ENCODE peak calls at places on chromosomes 3 and 15, in five cellular contexts. One of them, this sample, is unnamed.

GRCh38 chr15:96574766-96575165 is 244.3 kb downstream of the NR2F2 start:
- DNase-seq in fibroblast of the aortic adventitia: no peak
- DNase-seq in keratinocyte: no peak
- DNase-seq in gastrocnemius medialis: no peak
- DNase-seq in ovary: no peak
- DNase-seq in this sample: no peak

GRCh38 chr15:50665938-50666337 is 20.7 kb downstream of the TRPM7 start:
- DNase-seq in ovary: no peak
- DNase-seq in fibroblast of the aortic adventitia: no peak
- DNase-seq in gastrocnemius medialis: no peak
- DNase-seq in keratinocyte: no peak
- DNase-seq in this sample: no peak

GRCh38 chr15:101309436-101310162 is 14.6 kb upstream of the SNRPA1 start:
- DNase-seq in fibroblast of the aortic adventitia: no peak
- DNase-seq in ovary: no peak
- DNase-seq in gastrocnemius medialis: no peak
- DNase-seq in keratinocyte: no peak
- DNase-seq in this sample: no peak

GRCh38 chr3:43790476-43790875 is 99.7 kb downstream of the ABHD5 start:
- DNase-seq in fibroblast of the aortic adventitia: no peak
- DNase-seq in ovary: no peak
- DNase-seq in gastrocnemius medialis: no peak
- DNase-seq in keratinocyte: no peak
- DNase-seq in this sample: no peak

GRCh38 chr3:116444819-116445290 is 432 bp downstream of the LSAMP start:
- DNase-seq in fibroblast of the aortic adventitia: peak
- DNase-seq in ovary: peak
- DNase-seq in gastrocnemius medialis: no peak
- DNase-seq in keratinocyte: no peak
- DNase-seq in this sample: no peak

GRCh38 chr3:129087138-129087702 is 26.6 kb downstream of the GP9 start:
- DNase-seq in keratinocyte: peak
- DNase-seq in fibroblast of the aortic adventitia: peak
- DNase-seq in ovary: peak
- DNase-seq in gastrocnemius medialis: no peak
- DNase-seq in this sample: peak

GRCh38 chr15:88701561-88702095 is 62.8 kb downstream of the ISG20 start:
- DNase-seq in keratinocyte: no peak
- DNase-seq in gastrocnemius medialis: no peak
- DNase-seq in ovary: no peak
- DNase-seq in fibroblast of the aortic adventitia: no peak
- DNase-seq in this sample: peak

GRCh38 chr15:76903251-76903681 is 1.9 kb downstream of the SCAPER start:
- DNase-seq in fibroblast of the aortic adventitia: peak
- DNase-seq in gastrocnemius medialis: no peak
- DNase-seq in ovary: no peak
- DNase-seq in keratinocyte: no peak
- DNase-seq in this sample: peak

GRCh38 chr3:51982352-51982837 is 940 bp upstream of the ACY1 start:
- DNase-seq in fibroblast of the aortic adventitia: no peak
- DNase-seq in ovary: no peak
- DNase-seq in gastrocnemius medialis: no peak
- DNase-seq in keratinocyte: no peak
- DNase-seq in this sample: peak

GRCh38 chr15:43749690-43750345 is 3.6 kb downstream of the PDIA3 start:
- DNase-seq in ovary: no peak
- DNase-seq in keratinocyte: no peak
- DNase-seq in fibroblast of the aortic adventitia: peak
- DNase-seq in gastrocnemius medialis: no peak
- DNase-seq in this sample: no peak

GRCh38 chr15:43751885-43752284 is 5.6 kb downstream of the PDIA3 start:
- DNase-seq in gastrocnemius medialis: no peak
- DNase-seq in fibroblast of the aortic adventitia: no peak
- DNase-seq in keratinocyte: no peak
- DNase-seq in ovary: no peak
- DNase-seq in this sample: no peak

DNA sequence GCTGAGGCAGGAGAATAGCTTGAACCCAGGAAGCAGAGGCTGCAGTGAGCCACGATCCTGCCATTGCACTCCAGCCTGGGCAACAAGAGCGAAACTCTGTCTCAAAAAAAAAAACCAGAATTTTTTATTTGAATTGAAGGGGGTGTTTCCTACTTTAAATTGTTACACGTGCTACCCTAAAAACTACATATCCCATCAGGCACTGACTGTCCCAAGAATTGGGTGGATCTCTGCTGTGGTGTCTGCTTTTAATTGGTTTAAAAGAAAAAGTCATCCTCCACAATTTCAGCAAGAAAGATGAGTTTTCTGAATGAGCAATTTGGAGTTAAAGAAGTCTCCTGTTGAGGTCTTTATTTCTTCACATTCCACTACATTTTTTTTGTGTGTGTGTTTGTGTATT is 2.1 kb downstream of the PDIA3 start:
- DNase-seq in ovary: no peak
- DNase-seq in gastrocnemius medialis: no peak
- DNase-seq in fibroblast of the aortic adventitia: peak
- DNase-seq in keratinocyte: no peak
- DNase-seq in this sample: peak
- H3K4me3 ChIP-seq in ovary: peak
- H3K4me3 ChIP-seq in gastrocnemius medialis: no peak
- H3K4me3 ChIP-seq in fibroblast of the aortic adventitia: peak
- H3K4me3 ChIP-seq in keratinocyte: peak
- H3K4me3 ChIP-seq in this sample: no peak

DNA sequence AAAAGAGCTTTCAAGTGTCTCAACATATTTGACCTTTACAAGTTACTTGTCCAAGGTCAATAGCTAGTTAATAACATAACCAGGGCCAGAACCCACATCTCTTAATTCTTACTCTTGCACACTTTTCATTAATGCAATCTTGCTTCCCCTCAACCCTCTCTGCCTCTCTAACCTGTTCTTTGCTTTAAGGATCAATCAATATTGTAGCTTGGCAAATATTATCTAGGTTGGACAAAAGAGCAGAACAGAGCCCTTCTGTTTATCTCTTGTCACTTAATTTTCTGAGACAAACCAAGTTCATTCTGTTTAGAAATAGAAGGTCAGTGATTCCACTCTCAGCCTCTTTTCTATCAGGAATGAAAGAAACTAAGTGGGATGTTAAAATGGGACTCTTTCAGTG is 180.5 kb downstream of the USP13 start:
- DNase-seq in gastrocnemius medialis: no peak
- DNase-seq in keratinocyte: no peak
- DNase-seq in ovary: no peak
- DNase-seq in fibroblast of the aortic adventitia: no peak
- DNase-seq in this sample: no peak
- TF ChIP-seq CTCF in gastrocnemius medialis: no peak
- TF ChIP-seq CTCF in keratinocyte: no peak
- TF ChIP-seq CTCF in ovary: no peak
- TF ChIP-seq CTCF in fibroblast of the aortic adventitia: no peak
- TF ChIP-seq CTCF in this sample: no peak

DNA sequence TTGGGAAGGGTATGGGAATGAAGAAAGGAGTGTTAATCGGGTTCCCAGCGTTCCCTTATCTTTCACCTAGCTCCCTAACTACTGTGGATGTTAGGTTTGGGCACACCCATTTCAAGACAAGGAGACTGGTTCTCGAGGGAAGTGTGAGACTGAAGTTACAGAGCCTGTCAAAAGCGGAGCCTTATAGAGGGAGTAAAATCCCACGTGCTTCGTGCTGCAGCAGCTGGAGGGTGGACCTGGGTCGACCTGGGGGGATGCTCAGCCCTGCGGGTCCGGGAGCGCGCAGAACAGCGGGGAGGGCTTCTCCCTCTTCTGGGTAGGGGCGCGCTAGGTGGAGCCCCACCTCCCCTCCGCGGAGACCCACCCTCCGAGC is 314 bp upstream of the TMED3 start:
- DNase-seq in ovary: no peak
- DNase-seq in fibroblast of the aortic adventitia: peak
- DNase-seq in keratinocyte: no peak
- DNase-seq in gastrocnemius medialis: no peak
- DNase-seq in this sample: peak
- H3K4me3 ChIP-seq in ovary: peak
- H3K4me3 ChIP-seq in fibroblast of the aortic adventitia: peak
- H3K4me3 ChIP-seq in keratinocyte: peak
- H3K4me3 ChIP-seq in gastrocnemius medialis: peak
- H3K4me3 ChIP-seq in this sample: peak

GRCh38 chr15:64379216-64379960 is 1.9 kb downstream of the PCLAF start:
- DNase-seq in fibroblast of the aortic adventitia: no peak
- DNase-seq in ovary: no peak
- DNase-seq in gastrocnemius medialis: no peak
- DNase-seq in keratinocyte: no peak
- DNase-seq in this sample: no peak

GRCh38 chr15:64386291-64386690 is 1.3 kb upstream of the TRIP4 start:
- DNase-seq in keratinocyte: no peak
- DNase-seq in ovary: no peak
- DNase-seq in gastrocnemius medialis: no peak
- DNase-seq in fibroblast of the aortic adventitia: no peak
- DNase-seq in this sample: no peak

GRCh38 chr15:64383760-64384159 is 2.5 kb upstream of the PCLAF start:
- DNase-seq in ovary: no peak
- DNase-seq in fibroblast of the aortic adventitia: no peak
- DNase-seq in keratinocyte: no peak
- DNase-seq in gastrocnemius medialis: no peak
- DNase-seq in this sample: no peak

GRCh38 chr15:64381000-64381751 is at the start of gene PCLAF:
- DNase-seq in fibroblast of the aortic adventitia: peak
- DNase-seq in keratinocyte: no peak
- DNase-seq in ovary: peak
- DNase-seq in gastrocnemius medialis: peak
- DNase-seq in this sample: peak
- TF ChIP-seq CTCF in fibroblast of the aortic adventitia: no peak
- TF ChIP-seq CTCF in keratinocyte: no peak
- TF ChIP-seq CTCF in ovary: no peak
- TF ChIP-seq CTCF in gastrocnemius medialis: no peak
- TF ChIP-seq CTCF in this sample: peak

GRCh38 chr3:50570508-50571279 is 1.4 kb downstream of the HEMK1 start:
- DNase-seq in keratinocyte: no peak
- DNase-seq in gastrocnemius medialis: no peak
- DNase-seq in fibroblast of the aortic adventitia: no peak
- DNase-seq in ovary: no peak
- DNase-seq in this sample: no peak
- H3K4me3 ChIP-seq in keratinocyte: peak
- H3K4me3 ChIP-seq in gastrocnemius medialis: no peak
- H3K4me3 ChIP-seq in fibroblast of the aortic adventitia: peak
- H3K4me3 ChIP-seq in ovary: no peak
- H3K4me3 ChIP-seq in this sample: peak

GRCh38 chr3:120420360-120420759 is 30.4 kb downstream of the FSTL1 start:
- DNase-seq in fibroblast of the aortic adventitia: peak
- DNase-seq in gastrocnemius medialis: no peak
- DNase-seq in keratinocyte: no peak
- DNase-seq in ovary: no peak
- DNase-seq in this sample: no peak

GRCh38 chr3:120418866-120419490 is 31.8 kb downstream of the FSTL1 start:
- DNase-seq in gastrocnemius medialis: no peak
- DNase-seq in keratinocyte: no peak
- DNase-seq in fibroblast of the aortic adventitia: peak
- DNase-seq in ovary: no peak
- DNase-seq in this sample: peak

GRCh38 chr3:120423432-120423831 is 27.4 kb downstream of the FSTL1 start:
- DNase-seq in gastrocnemius medialis: no peak
- DNase-seq in ovary: no peak
- DNase-seq in fibroblast of the aortic adventitia: no peak
- DNase-seq in keratinocyte: no peak
- DNase-seq in this sample: no peak

GRCh38 chr3:120419797-120420196 is 31.0 kb downstream of the FSTL1 start:
- DNase-seq in fibroblast of the aortic adventitia: peak
- DNase-seq in ovary: no peak
- DNase-seq in gastrocnemius medialis: no peak
- DNase-seq in keratinocyte: no peak
- DNase-seq in this sample: no peak

GRCh38 chr3:120420855-120421570 is 29.8 kb downstream of the FSTL1 start:
- DNase-seq in gastrocnemius medialis: no peak
- DNase-seq in keratinocyte: no peak
- DNase-seq in fibroblast of the aortic adventitia: peak
- DNase-seq in ovary: no peak
- DNase-seq in this sample: no peak
- TF ChIP-seq CTCF in gastrocnemius medialis: no peak
- TF ChIP-seq CTCF in keratinocyte: no peak
- TF ChIP-seq CTCF in fibroblast of the aortic adventitia: peak
- TF ChIP-seq CTCF in ovary: no peak
- TF ChIP-seq CTCF in this sample: peak

GRCh38 chr3:31539275-31539674 is 6.5 kb downstream of the STT3B start:
- DNase-seq in keratinocyte: no peak
- DNase-seq in ovary: no peak
- DNase-seq in gastrocnemius medialis: no peak
- DNase-seq in fibroblast of the aortic adventitia: no peak
- DNase-seq in this sample: no peak

GRCh38 chr3:31533169-31533870 is 595 bp downstream of the STT3B start:
- DNase-seq in fibroblast of the aortic adventitia: no peak
- DNase-seq in keratinocyte: no peak
- DNase-seq in gastrocnemius medialis: peak
- DNase-seq in ovary: peak
- DNase-seq in this sample: peak

GRCh38 chr3:31534036-31534435 is 1.3 kb downstream of the STT3B start:
- DNase-seq in gastrocnemius medialis: no peak
- DNase-seq in ovary: no peak
- DNase-seq in fibroblast of the aortic adventitia: peak
- DNase-seq in keratinocyte: no peak
- DNase-seq in this sample: peak

GRCh38 chr3:31532587-31533168 is at the start of gene STT3B:
- DNase-seq in keratinocyte: no peak
- DNase-seq in gastrocnemius medialis: peak
- DNase-seq in ovary: peak
- DNase-seq in fibroblast of the aortic adventitia: peak
- DNase-seq in this sample: peak

GRCh38 chr3:31536417-31536991 is 3.8 kb downstream of the STT3B start:
- DNase-seq in gastrocnemius medialis: no peak
- DNase-seq in keratinocyte: no peak
- DNase-seq in ovary: no peak
- DNase-seq in fibroblast of the aortic adventitia: peak
- DNase-seq in this sample: no peak
- H3K4me3 ChIP-seq in gastrocnemius medialis: no peak
- H3K4me3 ChIP-seq in keratinocyte: no peak
- H3K4me3 ChIP-seq in ovary: peak
- H3K4me3 ChIP-seq in fibroblast of the aortic adventitia: no peak
- H3K4me3 ChIP-seq in this sample: no peak

This sample was measured in epithelial cell of esophagus.